ENCODE peak calls at places on chromosome 22, in nine cellular contexts. H is body of pancreas, A is thyroid gland, Y is breast epithelium, P is ovary, U is heart left ventricle, B is A549, O is IMR-90, R is esophagus squamous epithelium. V is an unnamed sample.

GRCh38 chr22:43113516-43114251 is 3.1 kb downstream of the BIK start:
- DNase-seq in O (no peak), P (no peak), U (no peak), H (peak; percentile 71), A (no peak), R (no peak), B (no peak), Y (peak; percentile 77), V (peak; percentile 39)

GRCh38 chr22:46290843-46291785 is 5.6 kb upstream of the GTSE1 start:
- DNase-seq in O (no peak), H (no peak), Y (no peak), U (no peak), P (no peak), B (no peak), A (no peak), R (no peak), V (no peak)

GRCh38 chr22:24071686-24072085 is 60.6 kb downstream of the CABIN1 start:
- DNase-seq in A (no peak), B (no peak), R (no peak), O (no peak), Y (no peak), H (no peak), P (no peak), U (no peak), V (no peak)

GRCh38 chr22:43945632-43946390 is 9.4 kb upstream of the SAMM50 start:
- DNase-seq in U (peak; percentile 51), Y (peak; percentile 58), R (no peak), P (peak; percentile 48), B (peak; percentile 69), A (peak; percentile 29), O (peak; percentile 59), H (peak; percentile 68), V (peak; percentile 70)

GRCh38 chr22:36326178-36327161 is 61.3 kb downstream of the MYH9 start:
- DNase-seq in B (no peak), U (no peak), A (peak; percentile 63), H (no peak), P (no peak), Y (no peak), R (no peak), O (no peak), V (no peak)

GRCh38 chr22:17917490-17917983 is 106.8 kb downstream of the MICAL3 start:
- DNase-seq in Y (no peak), O (no peak), R (no peak), H (no peak), P (no peak), A (peak; percentile 43), U (peak; percentile 78), B (no peak), V (peak; percentile 89)

GRCh38 chr22:49367016-49367697 is 460.5 kb downstream of the BRD1 start:
- DNase-seq in O (no peak), R (no peak), B (no peak), H (no peak), A (no peak), Y (no peak), P (no peak), U (no peak), V (no peak)

GRCh38 chr22:36817429-36817783 is 571 bp upstream of the PVALB start:
- DNase-seq in R (no peak), A (no peak), O (no peak), U (no peak), H (no peak), Y (no peak), P (no peak), B (no peak), V (no peak)

GRCh38 chr22:29342577-29343312 is 27.2 kb upstream of the RASL10A start:
- DNase-seq in H (peak; percentile 84), U (peak; percentile 26), O (no peak), R (no peak), Y (no peak), A (peak; percentile 74), B (no peak), P (no peak), V (no peak)

GRCh38 chr22:44309137-44309536 is 3.6 kb downstream of the SHISAL1 start:
- DNase-seq in O (peak; percentile 98), Y (no peak), H (peak; percentile 20), B (peak; percentile 53), U (peak; percentile 54), R (no peak), P (peak; percentile 60), A (no peak), V (peak; percentile 43)

GRCh38 chr22:45656577-45656976 is 15.1 kb upstream of the ATXN10 start:
- DNase-seq in B (no peak), Y (no peak), R (no peak), O (peak; percentile 43), A (no peak), P (no peak), H (no peak), U (no peak), V (no peak)

GRCh38 chr22:49039625-49040024 is 788.0 kb downstream of the BRD1 start:
- DNase-seq in A (no peak), R (no peak), O (no peak), P (no peak), Y (no peak), U (no peak), H (no peak), B (no peak), V (no peak)

GRCh38 chr22:38284042-38284402 is 11.2 kb upstream of the TMEM184B start:
- DNase-seq in U (no peak), P (no peak), A (peak; percentile 20), Y (no peak), R (no peak), B (no peak), H (peak; percentile 56), O (peak; percentile 96), V (no peak)

GRCh38 chr22:45268958-45269844 is 15.5 kb upstream of the UPK3A start:
- DNase-seq in U (peak; percentile 84), R (no peak), B (peak; percentile 68), Y (peak; percentile 81), P (peak; percentile 89), A (peak; percentile 79), H (peak; percentile 85), O (peak; percentile 53), V (peak; percentile 91)

GRCh38 chr22:39942433-39943213 is 17.6 kb upstream of the TMA7B start:
- DNase-seq in O (no peak), Y (no peak), A (no peak), U (no peak), P (no peak), R (no peak), H (no peak), B (no peak), V (no peak)

GRCh38 chr22:39943366-39943765 is 16.8 kb upstream of the TMA7B start:
- DNase-seq in Y (no peak), A (no peak), H (no peak), R (no peak), P (no peak), B (no peak), U (no peak), O (no peak), V (no peak)

GRCh38 chr22:39939830-39940229 is 20.4 kb upstream of the TMA7B start:
- DNase-seq in U (no peak), P (no peak), A (no peak), Y (no peak), H (no peak), R (no peak), B (no peak), O (no peak), V (no peak)

GRCh38 chr22:39940757-39941305 is 19.4 kb upstream of the TMA7B start:
- DNase-seq in B (no peak), P (no peak), U (no peak), O (no peak), Y (no peak), R (no peak), A (no peak), H (no peak), V (no peak)

DNA sequence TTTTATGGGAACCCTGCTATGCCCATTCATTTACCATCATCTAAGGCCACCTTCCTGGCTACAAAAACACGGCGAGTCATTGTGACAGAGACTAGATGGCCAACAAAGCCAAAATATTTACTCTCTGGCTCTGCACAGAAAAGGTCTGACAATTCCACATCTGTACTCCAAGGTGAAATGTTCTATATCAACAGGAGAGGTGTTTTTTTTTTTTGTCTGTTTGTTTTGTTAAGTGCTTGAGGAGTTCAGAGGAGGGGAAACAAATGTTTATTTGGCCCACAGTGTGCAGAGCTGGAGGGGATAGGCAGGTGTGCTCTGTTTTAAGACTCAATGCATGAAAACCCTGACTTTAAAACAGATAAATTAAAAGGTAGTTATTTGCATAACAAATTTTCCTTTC is 18.5 kb upstream of the TMA7B start:
- DNase-seq in P (no peak), B (no peak), H (no peak), R (no peak), O (no peak), Y (no peak), U (no peak), A (no peak), V (no peak)
- H3K4me1 ChIP-seq in P (no peaks in the 10 kb centered on the region), B (no peaks in the 10 kb centered on the region), H (peaks cover 8% of the 10 kb centered on the region), R (no peaks in the 10 kb centered on the region), O (no peaks in the 10 kb centered on the region), Y (no peaks in the 10 kb centered on the region), U (no peaks in the 10 kb centered on the region), A (peaks cover 54% of the 10 kb centered on the region), V (no peaks in the 10 kb centered on the region)

GRCh38 chr22:47357493-47357892 is 595.0 kb downstream of the TBC1D22A start:
- DNase-seq in Y (no peak), R (no peak), U (no peak), A (no peak), H (no peak), O (no peak), P (no peak), B (no peak), V (no peak)
- H3K9me3 ChIP-seq in Y (peaks cover 9% of the 10 kb centered on the region), R (no peaks in the 10 kb centered on the region), U (peaks cover 15% of the 10 kb centered on the region), A (no peaks in the 10 kb centered on the region), H (peaks cover 5% of the 10 kb centered on the region), O (peaks cover 4% of the 10 kb centered on the region), P (no peaks in the 10 kb centered on the region), B (peaks cover 8% of the 10 kb centered on the region), V (no peaks in the 10 kb centered on the region)

GRCh38 chr22:21632237-21632895 is at the start of gene CCDC116:
- DNase-seq in P (no peak), R (no peak), O (no peak), B (peak; percentile 31), U (no peak), Y (no peak), H (no peak), A (no peak), V (peak; percentile 44)

GRCh38 chr22:21631025-21631424 is 1.2 kb upstream of the YDJC start:
- DNase-seq in O (no peak), A (no peak), P (no peak), U (no peak), R (no peak), B (no peak), Y (no peak), H (no peak), V (no peak)

GRCh38 chr22:21626735-21627469 is 2.9 kb downstream of the YDJC start:
- DNase-seq in R (no peak), Y (no peak), O (no peak), B (no peak), H (no peak), A (no peak), U (no peak), P (no peak), V (no peak)

GRCh38 chr22:21628386-21629261 is 1.2 kb downstream of the YDJC start:
- DNase-seq in P (no peak), R (no peak), Y (no peak), O (no peak), A (no peak), U (no peak), B (no peak), H (no peak), V (no peak)

GRCh38 chr22:21629262-21630149 is at the start of gene YDJC:
- DNase-seq in A (peak; percentile 94), Y (peak; percentile 94), O (peak; percentile 88), H (peak; percentile 95), P (peak; percentile 92), U (peak; percentile 93), B (peak; percentile 92), R (peak; percentile 53), V (peak; percentile 97)
- TF ChIP-seq POLR2A in A (no peak), Y (no peak), O (peak; percentile 73), H (peak; percentile 60), P (peak; percentile 39), U (no peak), B (peak; percentile 79), R (peak; percentile 30), V (peak; percentile 77)

GRCh38 chr22:26534166-26534855 is 22.0 kb upstream of the TFIP11 start:
- DNase-seq in H (no peak), Y (no peak), A (no peak), U (no peak), P (no peak), B (no peak), O (no peak), R (no peak), V (no peak)
- H3K4me1 ChIP-seq in H (peaks cover 67% of the 10 kb centered on the region), Y (no peaks in the 10 kb centered on the region), A (no peaks in the 10 kb centered on the region), U (no peaks in the 10 kb centered on the region), P (no peaks in the 10 kb centered on the region), B (peaks cover 9% of the 10 kb centered on the region), O (no peaks in the 10 kb centered on the region), R (peaks cover 26% of the 10 kb centered on the region), V (no peaks in the 10 kb centered on the region)